ENCODE peak calls at places on chromosome 1, in nine cellular contexts. X, O, Z, Q, U, S, N, C and B are unnamed samples.

GRCh38 chr1:170670751-170671628 is 7.1 kb downstream of the PRRX1 start:
- DNase-seq in O (no peak), U (peak), S (no peak), C (no peak), N (no peak), Q (peak), Z (peak), X (peak), B (no peak)

GRCh38 chr1:61184035-61184713 is 101.8 kb downstream of the NFIA start:
- DNase-seq in N (no peak), S (no peak), O (peak), Z (peak), C (peak), Q (peak), X (peak), U (no peak), B (no peak)

GRCh38 chr1:93021539-93022134 is 57.4 kb upstream of the MTF2 start:
- DNase-seq in C (no peak), O (no peak), Z (no peak), U (peak), X (peak), N (peak), S (peak), Q (no peak), B (no peak)

GRCh38 chr1:47804127-47804526 is 193.1 kb downstream of the TRABD2B start:
- DNase-seq in S (no peak), Q (peak), X (no peak), N (no peak), U (no peak), C (no peak), O (no peak), Z (no peak), B (no peak)

GRCh38 chr1:222339371-222339947 is 208.4 kb downstream of the HHIPL2 start:
- DNase-seq in C (no peak), S (no peak), N (no peak), X (no peak), Z (no peak), O (no peak), U (no peak), Q (no peak), B (no peak)

GRCh38 chr1:168408531-168409242 is 128.0 kb downstream of the TBX19 start:
- DNase-seq in S (no peak), X (peak), Z (peak), Q (no peak), C (no peak), N (peak), U (no peak), O (no peak), B (no peak)

GRCh38 chr1:176847052-176847451 is 317.5 kb downstream of the ASTN1 start:
- DNase-seq in C (no peak), Z (no peak), N (no peak), U (no peak), S (no peak), Q (no peak), X (no peak), O (peak), B (no peak)

GRCh38 chr1:156504821-156505678 is 4.5 kb upstream of the MEF2D start:
- DNase-seq in O (peak), X (peak), Q (peak), Z (peak), N (peak), U (peak), S (peak), C (peak), B (peak)

GRCh38 chr1:2894381-2895041 is 93.0 kb upstream of the TTC34 start:
- DNase-seq in C (no peak), Z (no peak), S (no peak), X (no peak), N (no peak), O (no peak), Q (peak), U (no peak), B (no peak)

GRCh38 chr1:113140588-113141446 is 67.8 kb downstream of the LRIG2 start:
- DNase-seq in X (peak), U (peak), O (peak), C (peak), Z (no peak), S (peak), N (peak), Q (no peak), B (peak)

GRCh38 chr1:39852214-39852791 is 31.0 kb downstream of the TRIT1 start:
- DNase-seq in O (no peak), C (no peak), Q (no peak), U (no peak), X (no peak), Z (no peak), S (no peak), N (no peak), B (no peak)

GRCh38 chr1:26112407-26112775 is 767 bp downstream of the PDIK1L start:
- DNase-seq in C (no peak), U (no peak), Q (no peak), S (no peak), O (no peak), N (no peak), Z (no peak), X (no peak), B (no peak)

GRCh38 chr1:165894591-165894990 is 67.2 kb downstream of the UCK2 start:
- DNase-seq in N (no peak), Q (no peak), U (no peak), Z (no peak), X (no peak), C (no peak), S (no peak), O (no peak), B (no peak)

GRCh38 chr1:84698151-84698651 is 7.9 kb upstream of the SSX2IP start:
- DNase-seq in C (no peak), N (no peak), U (no peak), S (no peak), Z (no peak), Q (no peak), X (no peak), O (no peak), B (no peak)

GRCh38 chr1:206535853-206536188 is 28.5 kb downstream of the RASSF5 start:
- DNase-seq in U (no peak), Q (no peak), X (no peak), C (peak), Z (no peak), S (no peak), N (no peak), O (peak), B (no peak)

GRCh38 chr1:52296345-52296744 is 69.7 kb downstream of the CC2D1B start:
- DNase-seq in N (peak), X (peak), O (no peak), S (peak), Z (no peak), Q (no peak), C (no peak), U (peak), B (peak)

GRCh38 chr1:228340686-228341449 is 65.8 kb downstream of the TRIM11 start:
- DNase-seq in C (no peak), U (peak), Q (peak), X (peak), N (no peak), O (peak), Z (no peak), S (no peak), B (no peak)

GRCh38 chr1:5564578-5565257 is 427.5 kb downstream of the NPHP4 start:
- DNase-seq in Z (peak), Q (no peak), C (no peak), S (no peak), U (no peak), X (peak), O (no peak), N (no peak), B (no peak)

GRCh38 chr1:229621663-229622062 is 4.3 kb downstream of the TAF5L start:
- DNase-seq in X (no peak), U (no peak), Q (no peak), Z (no peak), S (no peak), N (no peak), O (no peak), C (no peak), B (no peak)

GRCh38 chr1:244813327-244813726 is 22.1 kb upstream of the COX20 start:
- DNase-seq in U (no peak), N (no peak), O (no peak), Q (no peak), C (no peak), X (no peak), Z (no peak), S (no peak), B (no peak)

GRCh38 chr1:229225331-229225782 is 45.6 kb upstream of the RAB4A start:
- DNase-seq in U (no peak), X (no peak), Q (no peak), O (no peak), S (no peak), Z (no peak), C (no peak), N (no peak), B (no peak)

GRCh38 chr1:8463144-8463927 is 145.4 kb downstream of the SLC45A1 start:
- DNase-seq in Q (no peak), C (peak), Z (no peak), U (no peak), X (no peak), S (no peak), N (no peak), O (no peak), B (no peak)

GRCh38 chr1:35876988-35877387 is 6.0 kb upstream of the AGO1 start:
- DNase-seq in U (peak), Q (no peak), O (no peak), Z (no peak), N (no peak), S (no peak), C (no peak), X (no peak), B (no peak)

GRCh38 chr1:221729771-221730170 is 12.1 kb downstream of the DUSP10 start:
- DNase-seq in U (no peak), X (no peak), Z (no peak), C (no peak), N (no peak), S (no peak), Q (no peak), O (no peak), B (no peak)

GRCh38 chr1:3780901-3781300 is 8.4 kb downstream of the SMIM1 start:
- DNase-seq in Z (no peak), X (no peak), C (no peak), S (no peak), N (no peak), O (no peak), U (no peak), Q (no peak), B (no peak)

GRCh38 chr1:40067023-40067422 is 26.5 kb downstream of the CAP1 start:
- DNase-seq in N (no peak), C (no peak), Q (no peak), X (no peak), U (no peak), S (no peak), O (no peak), Z (no peak), B (no peak)

GRCh38 chr1:50994997-50995396 is 25.0 kb downstream of the CDKN2C start:
- DNase-seq in C (no peak), Z (no peak), Q (no peak), X (no peak), U (no peak), N (no peak), O (no peak), S (no peak), B (no peak)

GRCh38 chr1:91171906-91172305 is 150.1 kb upstream of the ZNF644 start:
- DNase-seq in N (no peak), Z (peak), X (no peak), C (no peak), U (no peak), S (no peak), Q (no peak), O (no peak), B (no peak)

GRCh38 chr1:210747890-210748289 is 386.1 kb downstream of the KCNH1 start:
- DNase-seq in O (no peak), U (no peak), Q (peak), N (no peak), Z (no peak), C (no peak), X (no peak), S (no peak), B (no peak)

GRCh38 chr1:117077267-117077666 is 17.1 kb downstream of the TTF2 start:
- DNase-seq in Q (no peak), C (no peak), S (no peak), Z (no peak), U (no peak), O (no peak), X (no peak), N (peak), B (no peak)

GRCh38 chr1:67257173-67257535 is 50.5 kb upstream of the IL12RB2 start:
- DNase-seq in X (no peak), C (no peak), U (no peak), S (no peak), Z (no peak), O (no peak), N (no peak), Q (no peak), B (no peak)

GRCh38 chr1:206470692-206471414 is 577 bp downstream of the IKBKE start:
- DNase-seq in Z (no peak), S (peak), Q (no peak), U (peak), O (no peak), X (peak), C (peak), N (no peak), B (peak)

GRCh38 chr1:173268261-173268660 is 61.1 kb upstream of the TNFSF4 start:
- DNase-seq in U (no peak), Z (no peak), C (no peak), O (no peak), S (no peak), N (no peak), X (no peak), Q (no peak), B (no peak)

DNA sequence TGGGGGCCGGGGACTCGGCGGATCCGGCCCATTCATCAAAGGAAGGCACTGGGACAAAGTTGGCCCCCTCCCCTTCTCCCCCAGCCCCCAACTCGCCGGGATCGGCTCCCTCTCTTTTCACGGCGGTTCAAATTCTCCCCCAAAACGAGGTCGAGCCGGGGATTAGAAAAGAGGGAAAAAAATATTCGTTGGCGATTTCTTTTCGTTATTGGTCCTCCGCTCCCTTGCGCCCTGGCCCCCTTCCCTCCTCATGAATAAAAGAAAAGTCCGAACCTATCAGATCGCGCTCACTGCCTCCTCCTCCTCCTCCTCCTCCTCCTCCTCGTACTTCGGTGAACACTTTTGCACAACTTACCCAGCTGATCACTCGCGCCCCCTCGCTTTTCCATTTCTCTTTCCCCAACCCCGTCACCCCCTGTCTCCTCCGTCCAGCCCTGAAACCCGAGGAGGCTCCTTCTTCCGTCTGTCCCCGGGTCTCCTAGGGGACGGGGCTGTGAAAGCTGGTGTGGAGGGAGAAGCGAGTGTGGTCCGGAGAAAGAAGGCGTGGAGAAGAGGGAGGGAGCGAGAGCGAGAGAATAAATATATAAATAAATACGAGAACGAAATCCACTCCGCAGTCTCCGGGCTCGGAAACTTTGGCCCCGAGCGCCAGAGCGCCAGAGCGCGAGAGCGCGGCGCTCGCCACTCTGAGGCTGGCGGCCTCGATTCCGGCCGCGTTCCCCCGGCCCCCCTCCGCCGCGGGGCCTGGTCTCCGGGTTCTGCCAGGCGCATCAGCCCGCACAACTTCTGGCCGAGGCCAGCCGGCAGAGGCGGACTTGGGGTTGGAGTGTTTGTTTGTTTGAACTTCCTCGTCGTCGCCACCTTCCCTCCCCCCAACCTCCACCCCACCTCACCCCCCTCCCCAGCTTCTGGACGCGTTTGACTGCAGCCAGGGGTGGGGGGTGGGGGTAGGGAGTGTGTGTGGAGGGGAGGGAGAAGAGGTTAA is at the start of gene PAX7:
- DNase-seq in O (no peak), Z (no peak), N (no peak), X (no peak), S (no peak), U (peak), Q (peak), C (no peak), B (no peak)
- TF ChIP-seq POLR2AphosphoS5 in O (no peak), Z (no peak), N (no peak), X (no peak), S (no peak), U (no peak), Q (no peak), C (no peak), B (no peak)

DNA sequence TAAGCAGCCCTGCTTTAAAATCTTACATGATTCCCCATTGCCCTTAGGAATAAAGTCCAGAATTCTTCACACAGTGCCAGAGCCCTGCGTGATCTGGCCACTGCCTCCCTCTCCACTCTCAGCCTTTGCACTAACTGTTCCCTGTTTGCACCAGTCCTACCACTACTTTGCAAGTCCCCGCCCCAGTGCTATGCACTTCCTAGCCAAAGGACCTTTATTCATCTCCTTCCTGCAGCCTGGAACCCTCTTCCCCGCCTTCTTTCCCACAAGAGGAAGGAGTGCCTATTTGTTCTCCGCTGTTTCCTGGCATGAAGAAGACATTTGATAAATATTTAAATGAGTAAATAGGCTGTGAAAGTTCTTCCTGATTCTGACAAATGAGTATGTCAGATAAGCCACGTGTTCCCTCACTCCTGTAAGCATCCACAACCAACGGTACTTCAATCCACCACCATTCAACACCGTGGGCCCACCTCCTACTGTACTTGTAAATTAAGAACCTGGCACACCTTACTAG is 23.9 kb downstream of the CAPN8 start:
- DNase-seq in O (no peak), X (no peak), Z (no peak), U (no peak), Q (no peak), C (peak), N (no peak), S (no peak), B (no peak)
- TF ChIP-seq POLR2AphosphoS5 in O (no peak), X (no peak), Z (no peak), U (no peak), Q (no peak), C (peak), N (no peak), S (no peak), B (no peak)

GRCh38 chr1:23743287-23744052 is at the start of gene ELOA:
- DNase-seq in X (peak), U (peak), N (no peak), Q (peak), Z (no peak), O (peak), S (peak), C (peak), B (peak)
- TF ChIP-seq POLR2AphosphoS5 in X (peak), U (peak), N (peak), Q (peak), Z (peak), O (peak), S (peak), C (peak), B (peak)

GRCh38 chr1:186950547-186950946 is 121.8 kb downstream of the PLA2G4A start:
- DNase-seq in Z (no peak), X (no peak), Q (no peak), U (no peak), S (no peak), N (peak), C (no peak), O (no peak), B (no peak)
- TF ChIP-seq POLR2AphosphoS5 in Z (no peak), X (no peak), Q (no peak), U (no peak), S (no peak), N (no peak), C (no peak), O (no peak), B (no peak)